ENCODE peak calls at places on chromosomes 6 and 20, in ten cellular contexts. T, I, F, O, Z, Q, A, G, C and W are unnamed samples.
A peak's percentile ranks its signal among the peaks of the same experiment; 100 is the strongest.

GRCh38 chr6:136137008-136137689 is 113.0 kb downstream of the MTFR2 start:
- DNase-seq in T (no peak), I (no peak), F (peak; percentile 75), O (no peak), Z (no peak), Q (peak; percentile 72), A (no peak), G (no peak), C (peak; percentile 68), W (no peak)

GRCh38 chr6:117956386-117956785 is 49.3 kb downstream of the SLC35F1 start:
- DNase-seq in T (no peak), I (no peak), F (peak; percentile 63), O (no peak), Z (no peak), Q (no peak), A (no peak), G (no peak), C (peak; percentile 45), W (no peak)

GRCh38 chr20:6683346-6683977 is 84.0 kb upstream of the BMP2 start:
- DNase-seq in T (no peak), I (no peak), F (no peak), O (no peak), Z (no peak), Q (no peak), A (no peak), G (no peak), C (no peak), W (no peak)

GRCh38 chr20:2509794-2510193 is 1.1 kb upstream of the ZNF343 start:
- DNase-seq in T (no peak), I (no peak), F (no peak), O (no peak), Z (no peak), Q (no peak), A (no peak), G (no peak), C (no peak), W (no peak)

GRCh38 chr6:105483492-105483891 is 80.6 kb upstream of the PREP start:
- DNase-seq in T (no peak), I (no peak), F (peak; percentile 81), O (no peak), Z (no peak), Q (peak; percentile 79), A (no peak), G (peak; percentile 56), C (peak; percentile 78), W (no peak)

GRCh38 chr6:23797041-23797440 is 329.0 kb upstream of the NRSN1 start:
- DNase-seq in T (no peak), I (no peak), F (no peak), O (no peak), Z (no peak), Q (no peak), A (no peak), G (no peak), C (no peak), W (no peak)

GRCh38 chr20:32350421-32350820 is 7.7 kb upstream of the ASXL1 start:
- DNase-seq in T (no peak), I (no peak), F (no peak), O (no peak), Z (no peak), Q (no peak), A (no peak), G (no peak), C (no peak), W (no peak)

GRCh38 chr6:122995930-122996796 is at the start of gene CLVS2:
- DNase-seq in T (no peak), I (no peak), F (peak; percentile 25), O (peak; percentile 64), Z (no peak), Q (no peak), A (no peak), G (peak; percentile 23), C (peak; percentile 3), W (no peak)

GRCh38 chr6:145960918-145961604 is 3.1 kb downstream of the SHPRH start:
- DNase-seq in T (no peak), I (no peak), F (peak; percentile 66), O (no peak), Z (no peak), Q (peak; percentile 40), A (no peak), G (peak; percentile 45), C (peak; percentile 60), W (peak; percentile 14)

DNA sequence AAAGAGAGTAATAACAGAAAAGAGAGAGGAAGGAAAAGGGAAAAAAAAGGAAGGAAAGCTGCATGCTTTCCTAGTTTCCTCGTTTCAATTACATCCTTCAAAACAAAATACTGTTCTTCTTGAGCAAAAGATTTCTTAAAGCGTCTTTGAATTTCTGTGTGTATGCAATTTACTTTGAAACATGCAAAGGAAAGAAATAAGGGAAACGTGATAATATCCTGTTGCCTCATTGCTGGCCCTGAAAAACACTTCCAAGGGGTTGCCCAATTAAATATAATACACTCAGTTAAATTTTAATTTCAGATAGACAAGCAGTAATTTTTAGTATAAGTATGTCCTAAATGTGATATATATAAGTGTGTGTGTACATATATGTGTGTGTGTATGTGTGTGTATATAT is 51.2 kb upstream of the TPD52L1 start:
- DNase-seq in T (no peak), I (no peak), F (no peak), O (no peak), Z (no peak), Q (peak; percentile 10), A (no peak), G (no peak), C (no peak), W (no peak)
- H3K4me3 ChIP-seq in T (no peak overlapping the region), I (no peak overlapping the region), F (no peak overlapping the region), O (no peak overlapping the region), Z (no peak overlapping the region), Q (no peak overlapping the region), A (no peak overlapping the region), G (no peak overlapping the region), C (no peak overlapping the region), W (no peak overlapping the region)

GRCh38 chr20:21520702-21521595 is 7.1 kb upstream of the NKX2-2 start:
- DNase-seq in T (no peak), I (no peak), F (peak; percentile 33), O (no peak), Z (no peak), Q (no peak), A (no peak), G (peak; percentile 6), C (no peak), W (no peak)

GRCh38 chr20:21523895-21524294 is 10.0 kb upstream of the NKX2-2 start:
- DNase-seq in T (no peak), I (no peak), F (no peak), O (no peak), Z (no peak), Q (no peak), A (no peak), G (no peak), C (no peak), W (no peak)

GRCh38 chr20:21522479-21523397 is 8.9 kb upstream of the NKX2-2 start:
- DNase-seq in T (no peak), I (no peak), F (no peak), O (no peak), Z (no peak), Q (no peak), A (no peak), G (no peak), C (no peak), W (no peak)

GRCh38 chr20:21523398-21523868 is 9.6 kb upstream of the NKX2-2 start:
- DNase-seq in T (no peak), I (no peak), F (no peak), O (no peak), Z (no peak), Q (no peak), A (no peak), G (no peak), C (no peak), W (no peak)

DNA sequence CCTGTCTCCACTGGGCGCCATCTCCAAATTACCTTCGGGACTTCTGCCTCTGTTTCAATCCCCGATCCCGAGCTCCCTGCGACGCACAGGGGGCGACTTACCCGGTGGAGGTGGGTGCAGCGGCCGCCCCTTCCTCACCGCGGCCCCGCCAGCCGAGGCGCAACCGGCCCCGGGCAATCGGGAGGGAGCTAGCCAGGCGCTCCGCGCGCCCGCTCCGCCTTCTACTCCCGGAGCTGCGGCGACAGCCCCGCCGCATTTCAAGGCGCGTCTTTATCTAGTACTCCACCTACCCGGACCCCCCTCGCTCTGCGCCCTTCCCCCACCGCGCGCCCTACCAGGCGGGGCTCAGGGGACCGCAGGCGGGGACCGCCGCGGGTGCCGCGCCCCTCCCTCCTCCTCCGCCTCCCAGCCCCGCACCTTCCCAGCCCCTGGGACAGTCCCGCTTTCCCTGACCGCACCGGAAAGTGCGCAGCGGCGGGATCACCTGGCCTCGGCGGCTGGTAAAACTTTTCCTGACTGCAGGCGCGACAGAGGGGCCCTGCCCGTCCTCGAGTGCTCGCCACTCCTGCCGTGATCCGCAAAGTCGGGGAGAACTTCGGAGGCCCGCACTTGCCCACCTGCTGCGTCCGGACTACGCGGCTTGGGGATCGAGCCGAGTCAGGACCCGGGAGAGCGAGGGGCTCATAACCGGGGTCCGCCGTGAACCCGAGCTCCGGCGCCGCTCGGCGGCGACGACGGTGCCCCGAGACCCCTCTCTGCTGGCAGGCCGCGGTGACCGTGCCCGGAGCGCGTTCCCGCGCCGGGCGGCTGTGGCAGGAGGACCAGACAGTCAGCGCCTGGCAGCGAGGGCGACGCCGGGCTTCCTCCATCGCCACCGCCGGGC is 8.0 kb upstream of the NKX2-2 start:
- DNase-seq in T (no peak), I (no peak), F (no peak), O (no peak), Z (no peak), Q (no peak), A (no peak), G (no peak), C (no peak), W (no peak)
- H3K4me3 ChIP-seq in T (no peak overlapping the region), I (no peak overlapping the region), F (no peak overlapping the region), O (peak overlapping the region; percentile 8), Z (no peak overlapping the region), Q (no peak overlapping the region), A (no peak overlapping the region), G (no peak overlapping the region), C (no peak overlapping the region), W (no peak overlapping the region)

DNA sequence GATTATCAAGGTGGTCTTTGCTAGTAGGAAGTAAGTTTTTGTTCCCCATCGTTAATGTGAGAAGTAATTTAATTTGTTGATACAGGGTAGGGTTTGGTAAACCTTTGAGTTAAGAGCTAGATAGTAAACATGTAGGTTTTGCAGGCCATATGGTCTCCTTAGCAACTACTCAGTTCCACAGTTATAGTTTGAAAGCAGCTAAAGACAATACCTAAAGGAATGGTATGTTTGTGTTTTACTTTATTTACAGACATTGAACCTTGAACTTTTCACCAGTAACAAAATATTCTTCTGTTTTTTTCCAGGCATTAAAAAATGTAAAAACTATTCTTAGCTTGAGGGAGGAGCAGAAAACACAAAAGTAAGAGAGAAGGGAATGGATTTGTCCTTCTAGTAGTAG is 1.7 kb downstream of the CAP2 start:
- DNase-seq in T (no peak), I (no peak), F (no peak), O (no peak), Z (no peak), Q (no peak), A (no peak), G (no peak), C (no peak), W (no peak)
- H3K4me3 ChIP-seq in T (no peak overlapping the region), I (no peak overlapping the region), F (no peak overlapping the region), O (no peak overlapping the region), Z (no peak overlapping the region), Q (no peak overlapping the region), A (no peak overlapping the region), G (no peak overlapping the region), C (peak overlapping the region; percentile 73), W (no peak overlapping the region)

DNA sequence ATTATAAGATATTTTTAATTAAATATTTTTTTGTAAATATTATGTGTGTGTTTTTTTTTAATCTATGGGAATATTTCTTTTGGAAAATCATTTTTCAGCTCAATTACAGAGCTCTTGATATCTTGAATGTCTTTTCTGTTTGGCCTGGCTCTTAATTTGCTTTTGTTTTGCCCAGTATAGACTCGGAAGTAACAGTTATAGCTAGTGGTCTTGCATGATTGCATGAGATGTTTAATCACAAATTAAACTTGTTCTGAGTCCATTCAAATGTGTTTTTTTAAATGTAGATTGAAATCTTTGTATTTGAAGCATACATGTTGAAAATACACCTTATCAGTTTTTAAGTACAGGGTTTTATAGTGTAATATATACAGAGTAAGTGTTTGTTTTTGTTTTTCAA is 2.6 kb downstream of the ID4 start:
- DNase-seq in T (no peak), I (no peak), F (no peak), O (no peak), Z (no peak), Q (no peak), A (no peak), G (no peak), C (no peak), W (no peak)
- H3K4me3 ChIP-seq in T (no peak overlapping the region), I (no peak overlapping the region), F (no peak overlapping the region), O (peak overlapping the region; percentile 39), Z (no peak overlapping the region), Q (no peak overlapping the region), A (no peak overlapping the region), G (no peak overlapping the region), C (peak overlapping the region; percentile 32), W (no peak overlapping the region)